ENCODE peak calls at places on chromosome 12, in five cellular contexts. T is psoas muscle; J is stimulated activated CD4-positive, alpha-beta T cell treated with anti-CD3 and anti-CD28 coated beads, Interleukin-4, amount 100 ng/mL, for 1 hour; F is cardiac fibroblast; M is activated T-cell treated with anti-CD3 and anti-CD28 coated beads for 24 hours. E is an unnamed sample.

GRCh38 chr12:18690653-18691052 is 47.2 kb downstream of the PLCZ1 start:
- DNase-seq in F (peak), M (no peak), J (no peak), T (no peak), E (no peak)

GRCh38 chr12:120125792-120126634 is 9.5 kb upstream of the RAB35 start:
- DNase-seq in M (no peak), F (peak), T (no peak), J (no peak), E (no peak)

GRCh38 chr12:131389051-131390013 is 321.6 kb upstream of the SFSWAP start:
- DNase-seq in J (no peak), T (no peak), M (no peak), F (no peak), E (no peak)

GRCh38 chr12:131533139-131533538 is 177.8 kb upstream of the SFSWAP start:
- DNase-seq in M (no peak), F (no peak), T (no peak), J (no peak), E (no peak)

GRCh38 chr12:131980263-131980662 is 30.5 kb downstream of the EP400 start:
- DNase-seq in M (no peak), T (no peak), J (no peak), F (peak), E (no peak)

GRCh38 chr12:32548691-32549412 is 130.2 kb upstream of the DNM1L start:
- DNase-seq in J (no peak), M (no peak), F (peak), T (no peak), E (no peak)

GRCh38 chr12:132510746-132511477 is 21.0 kb downstream of the FBRSL1 start:
- DNase-seq in J (no peak), F (no peak), T (no peak), M (no peak), E (no peak)

GRCh38 chr12:67222302-67222701 is 46.9 kb upstream of the CAND1 start:
- DNase-seq in M (no peak), J (no peak), F (peak), T (no peak), E (no peak)

GRCh38 chr12:49702676-49703228 is 4.5 kb downstream of the FMNL3 start:
- DNase-seq in M (no peak), F (no peak), T (no peak), J (no peak), E (no peak)

GRCh38 chr12:96091833-96092232 is 56.4 kb upstream of the LTA4H start:
- DNase-seq in M (no peak), F (peak), J (no peak), T (no peak), E (no peak)

GRCh38 chr12:46585854-46586621 is 213.5 kb upstream of the SLC38A2 start:
- DNase-seq in J (peak), M (peak), T (no peak), F (peak), E (no peak)

GRCh38 chr12:25323774-25324086 is 73.0 kb upstream of the KRAS start:
- DNase-seq in M (no peak), F (no peak), J (no peak), T (no peak), E (no peak)

GRCh38 chr12:2653461-2653965 is 141.3 kb upstream of the FKBP4 start:
- DNase-seq in T (no peak), M (no peak), J (no peak), F (no peak), E (no peak)

GRCh38 chr12:32171211-32171610 is 64.6 kb downstream of the BICD1 start:
- DNase-seq in M (no peak), F (no peak), T (no peak), J (no peak), E (no peak)

GRCh38 chr12:83143937-83144336 is 457.2 kb downstream of the TMTC2 start:
- DNase-seq in F (no peak), J (no peak), T (no peak), M (no peak), E (no peak)

GRCh38 chr12:107223816-107224215 is 130.5 kb upstream of the CRY1 start:
- DNase-seq in F (no peak), M (no peak), J (no peak), T (no peak), E (no peak)

GRCh38 chr12:108320503-108321293 is 18.4 kb downstream of the CMKLR1 start:
- DNase-seq in J (no peak), T (no peak), F (no peak), M (no peak), E (peak)

GRCh38 chr12:25313591-25313990 is 62.9 kb upstream of the KRAS start:
- DNase-seq in F (peak), T (no peak), M (no peak), J (no peak), E (no peak)

GRCh38 chr12:45200497-45201043 is 15.3 kb upstream of the ANO6 start:
- DNase-seq in F (peak), M (no peak), T (no peak), J (no peak), E (no peak)

GRCh38 chr12:55702861-55703260 is 4.8 kb downstream of the ITGA7 start:
- DNase-seq in J (no peak), M (no peak), T (peak), F (no peak), E (no peak)

GRCh38 chr12:77888611-77889010 is 57.9 kb downstream of the NAV3 start:
- DNase-seq in F (peak), M (no peak), J (no peak), T (no peak), E (no peak)

GRCh38 chr12:124125472-124125871 is 152.5 kb downstream of the ZNF664 start:
- DNase-seq in M (no peak), T (no peak), J (no peak), F (no peak), E (peak)

GRCh38 chr12:50606675-50607379 is 102.0 kb downstream of the DIP2B start:
- DNase-seq in T (no peak), F (no peak), M (no peak), J (no peak), E (no peak)

GRCh38 chr12:53051058-53051880 is 1.4 kb downstream of the TNS2 start:
- DNase-seq in T (peak), M (no peak), J (no peak), F (peak), E (no peak)

GRCh38 chr12:79451988-79452387 is 238.8 kb downstream of the PAWR start:
- DNase-seq in M (no peak), T (peak), F (peak), J (no peak), E (no peak)

GRCh38 chr12:41709463-41710285 is 435.0 kb downstream of the GXYLT1 start:
- DNase-seq in T (no peak), J (no peak), M (no peak), F (no peak), E (no peak)